ENCODE peak calls at places on chromosome 6, in four cellular contexts. Y is GM23338, F is fibroblast of the aortic adventitia, L is BJ. M is an unnamed sample.

GRCh38 chr6:107628878-107629277 is 139.0 kb downstream of the SOBP start:
- DNase-seq in F (no peak), Y (no peak), L (no peak), M (no peak)

GRCh38 chr6:12813321-12813720 is 96.8 kb downstream of the PHACTR1 start:
- DNase-seq in F (no peak), L (no peak), Y (no peak), M (peak)

GRCh38 chr6:21722488-21722887 is 128.9 kb downstream of the SOX4 start:
- DNase-seq in F (no peak), L (no peak), Y (no peak), M (no peak)

GRCh38 chr6:150050846-150051245 is 18.1 kb downstream of the ULBP3 start:
- DNase-seq in Y (no peak), L (no peak), F (no peak), M (no peak)

GRCh38 chr6:158815915-158816314 is 3.3 kb downstream of the EZR start:
- DNase-seq in F (no peak), Y (no peak), L (no peak), M (no peak)

GRCh38 chr6:5997420-5998093 is 9.2 kb downstream of the NRN1 start:
- DNase-seq in Y (peak), L (no peak), F (no peak), M (no peak)

GRCh38 chr6:17200395-17200794 is 80.8 kb upstream of the RBM24 start:
- DNase-seq in Y (peak), L (no peak), F (no peak), M (no peak)

GRCh38 chr6:148179786-148180185 is 162.9 kb upstream of the SASH1 start:
- DNase-seq in F (peak), Y (peak), L (no peak), M (no peak)

GRCh38 chr6:14359438-14359837 is 241.9 kb downstream of the CD83 start:
- DNase-seq in F (no peak), Y (no peak), L (no peak), M (no peak)

GRCh38 chr6:139376054-139376355 is 1.6 kb upstream of the CITED2 start:
- DNase-seq in Y (no peak), F (no peak), L (no peak), M (no peak)

GRCh38 chr6:111484655-111484974 is 1.6 kb upstream of the REV3L start:
- DNase-seq in F (peak), L (no peak), Y (no peak), M (no peak)

GRCh38 chr6:168007592-168008338 is 10.3 kb downstream of the KIF25 start:
- DNase-seq in Y (no peak), L (peak), F (peak), M (peak)

GRCh38 chr6:81911446-81911845 is 159.0 kb upstream of the TENT5A start:
- DNase-seq in L (no peak), F (no peak), Y (no peak), M (no peak)

GRCh38 chr6:153003294-153003645 is 761 bp upstream of the MTRF1L start:
- DNase-seq in Y (peak), L (no peak), F (peak), M (no peak)

GRCh38 chr6:160221423-160221822 is 37.2 kb downstream of the SLC22A2 start:
- DNase-seq in L (no peak), Y (peak), F (no peak), M (no peak)

GRCh38 chr6:116059713-116060571 is 749 bp downstream of the FRK start:
- DNase-seq in L (no peak), F (peak), Y (no peak), M (no peak)

GRCh38 chr6:133553652-133554051 is 312.5 kb downstream of the EYA4 start:
- DNase-seq in Y (peak), L (no peak), F (peak), M (no peak)

GRCh38 chr6:131949615-131949908 is 1.6 kb downstream of the CCN2 start:
- DNase-seq in L (peak), F (peak), Y (no peak), M (no peak)

GRCh38 chr6:47524136-47524840 is 46.7 kb downstream of the CD2AP start:
- DNase-seq in F (peak), Y (peak), L (no peak), M (no peak)

GRCh38 chr6:225121-225721 is 67.1 kb upstream of the DUSP22 start:
- DNase-seq in L (no peak), F (no peak), Y (no peak), M (no peak)

GRCh38 chr6:138774370-138774769 is 801 bp downstream of the CCDC28A start:
- DNase-seq in Y (no peak), F (no peak), L (no peak), M (no peak)

GRCh38 chr6:161200610-161201201 is 73.2 kb downstream of the AGPAT4 start:
- DNase-seq in F (no peak), Y (peak), L (no peak), M (no peak)

GRCh38 chr6:68447112-68447511 is 188.0 kb upstream of the ADGRB3 start:
- DNase-seq in L (no peak), F (no peak), Y (peak), M (no peak)

GRCh38 chr6:87670707-87671106 is 31.3 kb downstream of the AKIRIN2 start:
- DNase-seq in Y (no peak), F (no peak), L (no peak), M (no peak)

GRCh38 chr6:121161881-121162280 is 172.4 kb downstream of the TBC1D32 start:
- DNase-seq in L (no peak), F (no peak), Y (no peak), M (no peak)

GRCh38 chr6:6712979-6713514 is 124.5 kb downstream of the LY86 start:
- DNase-seq in L (no peak), Y (no peak), F (peak), M (no peak)

GRCh38 chr6:90413867-90414266 is 117.2 kb upstream of the BACH2 start:
- DNase-seq in L (no peak), F (peak), Y (peak), M (no peak)

GRCh38 chr6:33007831-33008395 is 1.5 kb downstream of the HLA-DOA start:
- DNase-seq in L (no peak), Y (no peak), F (no peak), M (no peak)
- H3K4me3 ChIP-seq in L (no peak), Y (no peak), F (no peak), M (no peak)

GRCh38 chr6:163835772-163836171 is 421.3 kb downstream of the QKI start:
- DNase-seq in Y (no peak), F (no peak), L (no peak), M (no peak)

GRCh38 chr6:163834226-163834970 is 419.9 kb downstream of the QKI start:
- DNase-seq in Y (peak), F (no peak), L (no peak), M (no peak)

GRCh38 chr6:163839296-163839695 is 424.8 kb downstream of the QKI start:
- DNase-seq in F (no peak), Y (no peak), L (no peak), M (no peak)

GRCh38 chr6:163837681-163838431 is 423.3 kb downstream of the QKI start:
- DNase-seq in L (no peak), F (no peak), Y (no peak), M (no peak)

GRCh38 chr6:163836916-163837660 is 422.6 kb downstream of the QKI start:
- DNase-seq in Y (no peak), F (no peak), L (no peak), M (no peak)
- H3K4me3 ChIP-seq in Y (no peak), F (no peak), L (no peak), M (no peak)

GRCh38 chr6:43773981-43774775 is 4.2 kb downstream of the VEGFA start:
- DNase-seq in L (no peak), F (no peak), Y (no peak), M (no peak)
- H3K4me3 ChIP-seq in L (peak), F (peak), Y (peak), M (peak)

GRCh38 chr6:26200918-26201721 is 113.9 kb downstream of the HFE start:
- DNase-seq in Y (peak), L (no peak), F (no peak), M (no peak)

GRCh38 chr6:26204332-26205160 is 117.3 kb downstream of the HFE start:
- DNase-seq in F (peak), L (peak), Y (peak), M (peak)

GRCh38 chr6:26202201-26202611 is 115.0 kb downstream of the HFE start:
- DNase-seq in F (no peak), Y (no peak), L (no peak), M (no peak)

GRCh38 chr6:26205161-26205624 is 118.0 kb downstream of the HFE start:
- DNase-seq in F (peak), L (no peak), Y (peak), M (peak)

GRCh38 chr6:26202811-26203583 is 115.8 kb downstream of the HFE start:
- DNase-seq in Y (no peak), F (no peak), L (no peak), M (no peak)
- H3K4me3 ChIP-seq in Y (peak), F (no peak), L (no peak), M (no peak)

GRCh38 chr6:134806151-134806550 is 143.8 kb downstream of the ALDH8A1 start:
- DNase-seq in F (no peak), Y (no peak), L (no peak), M (no peak)
- H3K4me3 ChIP-seq in F (no peak), Y (no peak), L (no peak), M (no peak)